ENCODE peak calls at places on chromosomes 1 and 21, in eight cellular contexts. O is GM06990; J is fibroblast of mammary gland; Q is CD4-positive, alpha-beta T cell; D is AG04450; I is glutamatergic neuron; F is heart left ventricle; R is GM20000. Y is an unnamed sample.

GRCh38 chr1:54516249-54516920 is 31.6 kb upstream of the ACOT11 start:
- DNase-seq in J (no peak), D (no peak), O (no peak), Q (no peak), R (no peak), I (no peak), F (no peak), Y (no peak)

GRCh38 chr21:39263372-39263771 is 50.1 kb downstream of the BRWD1 start:
- DNase-seq in R (no peak), F (no peak), O (no peak), D (no peak), Q (no peak), I (no peak), J (peak), Y (no peak)

GRCh38 chr1:85188530-85188929 is 12.3 kb downstream of the SYDE2 start:
- DNase-seq in Q (no peak), O (no peak), F (no peak), J (no peak), I (no peak), D (no peak), R (no peak), Y (no peak)

GRCh38 chr1:95854457-95854856 is 620.4 kb downstream of the RWDD3 start:
- DNase-seq in I (no peak), R (no peak), Q (no peak), J (no peak), O (no peak), F (no peak), D (no peak), Y (no peak)

GRCh38 chr1:186633101-186633500 is 47.1 kb downstream of the PTGS2 start:
- DNase-seq in Q (no peak), O (no peak), F (no peak), I (no peak), J (no peak), D (no peak), R (no peak), Y (no peak)

GRCh38 chr1:1358433-1359201 is at the start of gene MXRA8:
- DNase-seq in R (no peak), I (peak), O (no peak), Q (no peak), J (peak), F (peak), D (peak), Y (no peak)

GRCh38 chr21:34885125-34885524 is 164.0 kb downstream of the RUNX1 start:
- DNase-seq in Q (no peak), R (no peak), F (no peak), O (no peak), I (no peak), J (no peak), D (no peak), Y (no peak)

GRCh38 chr1:23624440-23624839 is 65.1 kb upstream of the ID3 start:
- DNase-seq in I (no peak), Q (no peak), J (no peak), R (no peak), F (no peak), D (no peak), O (no peak), Y (no peak)

GRCh38 chr1:197994907-197995407 is 77.8 kb downstream of the LHX9 start:
- DNase-seq in Q (no peak), I (no peak), J (no peak), R (no peak), D (no peak), F (no peak), O (no peak), Y (no peak)

GRCh38 chr1:157069596-157069995 is 24.1 kb upstream of the ARHGEF11 start:
- DNase-seq in I (no peak), R (no peak), J (no peak), O (no peak), Q (no peak), D (no peak), F (no peak), Y (no peak)

GRCh38 chr21:24470852-24471251 is 1136.4 kb downstream of the MRPL39 start:
- DNase-seq in J (no peak), I (no peak), O (no peak), Q (no peak), F (no peak), D (no peak), R (no peak), Y (no peak)

GRCh38 chr1:111232134-111232533 is 4.6 kb downstream of the CHI3L2 start:
- DNase-seq in D (no peak), I (no peak), Q (no peak), O (no peak), R (no peak), J (no peak), F (no peak), Y (no peak)

GRCh38 chr1:20115479-20115878 is 3.9 kb downstream of the PLA2G2D start:
- DNase-seq in D (no peak), Q (no peak), I (no peak), J (no peak), F (no peak), R (no peak), O (no peak), Y (no peak)

GRCh38 chr1:93909146-93910050 is at the start of gene GCLM:
- DNase-seq in O (peak), R (peak), F (peak), D (peak), Q (peak), J (peak), I (peak), Y (peak)

GRCh38 chr21:15976807-15977206 is 247.0 kb downstream of the USP25 start:
- DNase-seq in J (peak), D (no peak), R (no peak), I (no peak), O (no peak), Q (no peak), F (no peak), Y (peak)

GRCh38 chr1:46601257-46602007 is 2.6 kb downstream of the MKNK1 start:
- DNase-seq in R (no peak), I (no peak), O (no peak), D (no peak), Q (no peak), F (no peak), J (no peak), Y (no peak)

GRCh38 chr1:220356981-220357850 is 85.0 kb upstream of the RAB3GAP2 start:
- DNase-seq in J (no peak), D (no peak), O (no peak), Q (no peak), F (no peak), R (no peak), I (no peak), Y (no peak)

GRCh38 chr1:78839704-78840277 is 166.7 kb downstream of the ADGRL4 start:
- DNase-seq in J (peak), O (no peak), F (no peak), D (no peak), I (no peak), Q (no peak), R (peak), Y (peak)

GRCh38 chr1:197173571-197174482 is 27.4 kb upstream of the ASPM start:
- DNase-seq in D (peak), Q (no peak), I (no peak), O (no peak), R (no peak), J (peak), F (no peak), Y (no peak)

GRCh38 chr1:36156329-36157114 is 562 bp downstream of the MAP7D1 start:
- DNase-seq in R (peak), D (no peak), J (no peak), O (peak), I (peak), F (peak), Q (peak), Y (peak)

GRCh38 chr21:39647476-39647875 is 34.7 kb downstream of the B3GALT5 start:
- DNase-seq in J (peak), F (no peak), R (no peak), Q (no peak), D (peak), O (no peak), I (no peak), Y (no peak)

GRCh38 chr21:45358711-45359310 is 46.2 kb upstream of the COL18A1 start:
- DNase-seq in F (no peak), D (no peak), O (no peak), Q (no peak), I (no peak), J (no peak), R (no peak), Y (no peak)

GRCh38 chr1:34787461-34788420 is 5.1 kb upstream of the GJA4 start:
- DNase-seq in J (peak), O (no peak), Q (no peak), I (no peak), D (no peak), R (no peak), F (no peak), Y (no peak)

GRCh38 chr1:224615861-224616760 is at the start of gene CNIH3:
- DNase-seq in Q (no peak), J (peak), I (peak), R (peak), F (no peak), O (no peak), D (no peak), Y (peak)

GRCh38 chr1:195981448-195982139 is 626.6 kb downstream of the KCNT2 start:
- DNase-seq in I (no peak), O (no peak), F (no peak), R (no peak), J (peak), Q (no peak), D (peak), Y (no peak)

GRCh38 chr1:106975944-106976343 is 80.5 kb upstream of the PRMT6 start:
- DNase-seq in J (peak), Q (no peak), R (no peak), O (no peak), I (no peak), F (no peak), D (no peak), Y (no peak)

GRCh38 chr1:27816921-27817630 is 13.5 kb upstream of the PPP1R8 start:
- DNase-seq in R (no peak), O (no peak), D (no peak), I (no peak), F (no peak), Q (no peak), J (peak), Y (no peak)

GRCh38 chr21:46154155-46154954 is 1.0 kb downstream of the FTCD start:
- DNase-seq in Q (no peak), F (peak), R (no peak), I (peak), O (no peak), J (no peak), D (no peak), Y (no peak)

GRCh38 chr1:168470821-168471473 is 72.8 kb downstream of the XCL2 start:
- DNase-seq in F (no peak), I (no peak), Q (no peak), O (no peak), J (peak), D (peak), R (no peak), Y (no peak)

GRCh38 chr1:56441586-56441985 is 137.8 kb downstream of the PLPP3 start:
- DNase-seq in I (no peak), J (no peak), Q (no peak), F (no peak), R (no peak), O (no peak), D (no peak), Y (no peak)

GRCh38 chr1:52552236-52552504 is 722 bp downstream of the TUT4 start:
- DNase-seq in D (peak), F (peak), Q (peak), I (peak), O (peak), R (peak), J (peak), Y (peak)

GRCh38 chr21:46661211-46661625 is 25.7 kb downstream of the PRMT2 start:
- DNase-seq in J (peak), R (peak), O (peak), F (peak), I (peak), Q (peak), D (peak), Y (peak)

GRCh38 chr1:152108899-152109222 is 6.4 kb downstream of the TCHH start:
- DNase-seq in J (no peak), Q (no peak), I (peak), O (no peak), R (no peak), F (no peak), D (no peak), Y (no peak)

GRCh38 chr1:222098382-222098781 is 356.5 kb upstream of the DUSP10 start:
- DNase-seq in I (no peak), O (no peak), R (no peak), Q (no peak), F (no peak), D (no peak), J (no peak), Y (no peak)

GRCh38 chr1:222096883-222097282 is 355.0 kb upstream of the DUSP10 start:
- DNase-seq in J (peak), D (no peak), Q (no peak), F (no peak), R (no peak), O (no peak), I (no peak), Y (no peak)

GRCh38 chr1:222097646-222098045 is 355.8 kb upstream of the DUSP10 start:
- DNase-seq in R (no peak), D (no peak), O (no peak), J (no peak), Q (no peak), I (no peak), F (no peak), Y (no peak)

GRCh38 chr1:222095606-222096475 is 354.0 kb upstream of the DUSP10 start:
- DNase-seq in J (peak), Q (peak), I (peak), F (peak), O (peak), R (peak), D (no peak), Y (peak)

DNA sequence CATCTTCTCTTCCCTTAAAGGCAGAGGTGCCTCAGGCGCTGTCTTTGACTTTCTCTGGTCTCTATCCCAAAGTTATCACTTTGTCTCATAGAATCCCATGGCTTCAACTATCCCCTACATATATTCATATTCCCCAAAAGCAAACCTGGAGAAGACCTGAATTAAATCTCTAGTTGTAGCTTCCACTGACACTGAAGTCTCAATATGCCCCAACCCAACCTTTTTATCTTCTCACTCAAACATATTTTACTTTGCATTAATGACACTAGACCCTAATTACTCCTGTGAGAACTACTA is 354.5 kb upstream of the DUSP10 start:
- DNase-seq in R (no peak), J (no peak), O (no peak), F (no peak), D (no peak), Q (no peak), I (no peak), Y (no peak)
- TF ChIP-seq CTCF in R (no peak), J (no peak), O (no peak), F (no peak), D (no peak), Q (peak), I (peak), Y (peak)

GRCh38 chr1:118219438-118219837 is 34.4 kb upstream of the SPAG17 start:
- DNase-seq in D (no peak), J (no peak), F (no peak), R (no peak), I (no peak), O (no peak), Q (no peak), Y (no peak)

GRCh38 chr1:118210051-118210722 is 25.2 kb upstream of the SPAG17 start:
- DNase-seq in Q (no peak), R (no peak), J (no peak), D (no peak), I (no peak), F (no peak), O (no peak), Y (no peak)

GRCh38 chr1:118217073-118217620 is 32.1 kb upstream of the SPAG17 start:
- DNase-seq in J (no peak), R (no peak), I (no peak), Q (no peak), D (no peak), F (no peak), O (no peak), Y (no peak)

GRCh38 chr1:118210723-118211110 is 25.7 kb upstream of the SPAG17 start:
- DNase-seq in Q (no peak), J (no peak), F (no peak), O (no peak), I (no peak), R (no peak), D (no peak), Y (no peak)

GRCh38 chr1:118214866-118215265 is 29.8 kb upstream of the SPAG17 start:
- DNase-seq in F (no peak), O (no peak), I (no peak), Q (no peak), R (no peak), J (no peak), D (no peak), Y (no peak)
- TF ChIP-seq CTCF in F (no peak), O (no peak), I (no peak), Q (no peak), R (no peak), J (no peak), D (no peak), Y (no peak)

GRCh38 chr1:31413405-31414005 is 492 bp downstream of the SERINC2 start:
- DNase-seq in Q (peak), D (no peak), F (peak), R (peak), I (peak), J (peak), O (no peak), Y (peak)
- TF ChIP-seq CTCF in Q (no peak), D (no peak), F (no peak), R (no peak), I (peak), J (no peak), O (no peak), Y (no peak)

GRCh38 chr1:178196631-178197030 is 102.7 kb downstream of the RASAL2 start:
- DNase-seq in R (no peak), I (no peak), F (no peak), Q (no peak), J (no peak), D (no peak), O (no peak), Y (no peak)
- TF ChIP-seq CTCF in R (no peak), I (no peak), F (no peak), Q (no peak), J (no peak), D (no peak), O (no peak), Y (no peak)

DNA sequence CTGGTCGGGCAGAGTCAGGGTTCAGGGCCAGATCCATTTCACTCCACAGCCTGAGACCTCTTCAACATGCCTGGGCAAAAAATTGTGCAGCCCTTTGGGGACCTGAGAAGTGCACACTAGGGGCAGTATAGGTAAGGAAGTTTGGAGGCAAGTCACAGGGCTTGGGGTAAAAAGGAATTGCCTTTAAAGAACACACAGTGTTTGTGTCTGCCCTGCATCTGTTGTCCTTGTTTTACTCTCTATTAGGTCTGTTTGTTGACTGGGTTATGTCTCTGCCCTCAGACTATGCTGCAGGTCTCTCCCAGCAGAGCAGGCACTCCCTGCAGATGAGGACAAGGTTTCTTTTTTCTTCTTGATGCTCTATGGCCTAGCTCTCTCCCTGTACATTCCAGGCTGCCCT is 22.0 kb downstream of the LDLRAD2 start:
- DNase-seq in D (no peak), I (no peak), J (no peak), F (no peak), O (no peak), R (no peak), Q (no peak), Y (no peak)
- TF ChIP-seq CTCF in D (no peak), I (no peak), J (peak), F (no peak), O (no peak), R (no peak), Q (no peak), Y (no peak)

GRCh38 chr1:6056549-6056948 is 10.9 kb downstream of the KCNAB2 start:
- DNase-seq in I (no peak), J (no peak), O (no peak), R (no peak), D (no peak), F (no peak), Q (no peak), Y (no peak)

GRCh38 chr1:6054596-6054995 is 8.9 kb downstream of the KCNAB2 start:
- DNase-seq in I (no peak), O (no peak), D (no peak), J (no peak), R (no peak), F (no peak), Q (no peak), Y (no peak)

GRCh38 chr1:6052543-6053205 is 7.0 kb downstream of the KCNAB2 start:
- DNase-seq in F (peak), Q (peak), I (peak), R (peak), J (peak), O (no peak), D (peak), Y (peak)

GRCh38 chr1:6051423-6051822 is 5.7 kb downstream of the KCNAB2 start:
- DNase-seq in J (no peak), F (no peak), D (no peak), O (no peak), Q (no peak), R (no peak), I (no peak), Y (no peak)

DNA sequence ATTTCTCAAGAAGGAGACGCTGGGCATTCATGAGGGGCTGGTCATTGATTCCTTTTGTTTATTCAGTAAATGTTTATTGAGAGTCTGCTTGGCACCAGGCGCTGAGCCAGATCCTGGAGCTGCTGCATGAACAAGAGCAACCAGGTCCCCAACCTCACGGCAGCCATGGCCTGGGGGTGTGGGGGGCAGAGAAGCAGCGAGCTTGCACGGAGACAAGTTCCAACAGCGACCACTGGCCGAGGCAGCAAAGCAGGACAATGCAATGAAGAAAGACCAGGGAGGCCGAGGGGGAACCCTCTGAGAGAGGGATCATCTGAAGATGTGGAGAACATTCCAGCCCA is 7.5 kb downstream of the KCNAB2 start:
- DNase-seq in R (no peak), I (peak), D (no peak), F (no peak), J (no peak), Q (no peak), O (no peak), Y (no peak)
- TF ChIP-seq CTCF in R (no peak), I (no peak), D (no peak), F (no peak), J (no peak), Q (peak), O (no peak), Y (no peak)

DNA sequence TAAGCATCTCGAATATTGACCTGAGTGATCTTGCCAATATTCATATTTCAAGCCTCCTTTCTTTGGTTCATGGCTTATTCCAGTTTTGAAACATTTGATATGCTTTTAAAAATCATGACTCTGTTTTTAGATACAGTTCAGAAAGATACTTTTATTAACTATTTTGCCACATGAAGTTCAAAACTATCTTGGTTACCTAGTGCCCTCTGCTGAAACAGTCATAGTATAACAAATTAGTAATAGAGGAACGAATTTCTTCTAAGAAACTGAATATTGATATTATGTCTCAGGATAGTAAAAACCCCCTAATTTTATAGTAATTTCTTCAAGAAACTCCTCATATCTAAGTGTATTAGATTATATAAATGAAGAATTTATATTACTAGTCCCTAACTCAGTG is 52.6 kb upstream of the RC3H1 start:
- DNase-seq in J (peak), Q (no peak), R (no peak), I (no peak), O (no peak), D (peak), F (no peak), Y (no peak)
- TF ChIP-seq CTCF in J (peak), Q (peak), R (no peak), I (no peak), O (no peak), D (peak), F (peak), Y (peak)